ENCODE peak calls at places on chromosomes 2 and 18, in four cellular contexts. Y, T, N and I are unnamed samples.

GRCh38 chr2:25341031-25341727 is 546 bp downstream of the DNMT3A start:
- DNase-seq in Y (no peak), T (no peak), N (no peak), I (no peak)

GRCh38 chr2:57296795-57297517 is 749.6 kb upstream of the VRK2 start:
- DNase-seq in Y (no peak), T (no peak), N (no peak), I (no peak)

GRCh38 chr2:144111443-144111842 is 408.5 kb downstream of the ZEB2 start:
- DNase-seq in Y (no peak), T (no peak), N (no peak), I (no peak)

GRCh38 chr2:216308532-216308931 is 63.8 kb downstream of the MARCHF4 start:
- DNase-seq in Y (no peak), T (no peak), N (no peak), I (no peak)

GRCh38 chr2:126385983-126386382 is 270.0 kb upstream of the GYPC start:
- DNase-seq in T (no peak), Y (no peak), N (no peak), I (no peak)

GRCh38 chr2:84942964-84943421 is 28.0 kb upstream of the KCMF1 start:
- DNase-seq in N (no peak), Y (no peak), T (no peak), I (no peak)

GRCh38 chr18:62452280-62452824 is 70.5 kb upstream of the ZCCHC2 start:
- DNase-seq in N (no peak), Y (no peak), T (no peak), I (no peak)

GRCh38 chr2:82993631-82994030 is 1465.4 kb downstream of the SUCLG1 start:
- DNase-seq in Y (no peak), T (no peak), N (no peak), I (no peak)

GRCh38 chr2:134659724-134660123 is 59.1 kb downstream of the TMEM163 start:
- DNase-seq in N (no peak), Y (no peak), T (no peak), I (no peak)

GRCh38 chr2:231680992-231681852 is 27.1 kb upstream of the PTMA start:
- DNase-seq in N (no peak), Y (no peak), T (no peak), I (no peak)

GRCh38 chr2:231604685-231605606 is 12.3 kb downstream of the TEX44 start:
- DNase-seq in N (peak), Y (peak), T (peak), I (peak)

GRCh38 chr18:70291295-70291574 is 2.4 kb downstream of the SOCS6 start:
- DNase-seq in T (no peak), N (no peak), Y (no peak), I (no peak)

GRCh38 chr2:114201781-114202180 is 240.7 kb upstream of the DPP10 start:
- DNase-seq in Y (no peak), N (no peak), T (no peak), I (no peak)

GRCh38 chr2:50963734-50964133 is 68.2 kb downstream of the NRXN1 start:
- DNase-seq in N (no peak), Y (no peak), T (no peak), I (no peak)